ENCODE peak calls at places on chromosomes 1 and 21, in nine cellular contexts. A, W, F, E, S, H, L, R and K are unnamed samples.
A peak's percentile ranks its signal among the peaks of the same experiment; 100 is the strongest.

GRCh38 chr1:21669287-21670058 is at the start of gene RAP1GAP:
- DNase-seq in A (peak; percentile 44), W (no peak), F (peak; percentile 73), E (peak; percentile 36), S (no peak), H (no peak), L (peak; percentile 61), R (peak; percentile 58), K (no peak)

GRCh38 chr1:235169986-235170385 is 8.9 kb upstream of the RBM34 start:
- DNase-seq in A (no peak), W (no peak), F (no peak), E (no peak), S (no peak), H (no peak), L (no peak), R (no peak), K (no peak)

GRCh38 chr1:11948822-11949458 is 14.4 kb downstream of the PLOD1 start:
- DNase-seq in A (no peak), W (no peak), F (no peak), E (no peak), S (no peak), H (peak; percentile 59), L (peak; percentile 50), R (no peak), K (no peak)

GRCh38 chr1:91402023-91402422 is 2.6 kb downstream of the HFM1 start:
- DNase-seq in A (no peak), W (no peak), F (no peak), E (no peak), S (peak; percentile 72), H (no peak), L (no peak), R (no peak), K (peak; percentile 9)

GRCh38 chr1:62076286-62076685 is 118.4 kb upstream of the L1TD1 start:
- DNase-seq in A (peak; percentile 54), W (no peak), F (no peak), E (no peak), S (no peak), H (peak; percentile 16), L (no peak), R (no peak), K (no peak)

GRCh38 chr1:107609808-107610207 is 355.2 kb downstream of the VAV3 start:
- DNase-seq in A (peak; percentile 19), W (no peak), F (no peak), E (no peak), S (no peak), H (no peak), L (no peak), R (no peak), K (no peak)

GRCh38 chr1:183070923-183071618 is 47.9 kb downstream of the LAMC1 start:
- DNase-seq in A (no peak), W (no peak), F (no peak), E (no peak), S (no peak), H (peak; percentile 23), L (no peak), R (no peak), K (no peak)

GRCh38 chr1:180674603-180675530 is 43.0 kb downstream of the XPR1 start:
- DNase-seq in A (no peak), W (no peak), F (no peak), E (no peak), S (no peak), H (no peak), L (no peak), R (no peak), K (no peak)

GRCh38 chr1:85228952-85229351 is 28.1 kb upstream of the SYDE2 start:
- DNase-seq in A (no peak), W (no peak), F (no peak), E (no peak), S (no peak), H (no peak), L (no peak), R (no peak), K (no peak)

GRCh38 chr1:157523774-157524501 is 28.4 kb downstream of the FCRL5 start:
- DNase-seq in A (no peak), W (no peak), F (no peak), E (no peak), S (no peak), H (no peak), L (no peak), R (no peak), K (no peak)

GRCh38 chr21:32994305-32994704 is 31.4 kb upstream of the OLIG2 start:
- DNase-seq in A (no peak), W (no peak), F (no peak), E (no peak), S (peak; percentile 71), H (peak; percentile 16), L (peak; percentile 15), R (no peak), K (no peak)

GRCh38 chr1:200213392-200213791 is 185.9 kb downstream of the NR5A2 start:
- DNase-seq in A (no peak), W (no peak), F (no peak), E (no peak), S (no peak), H (no peak), L (no peak), R (no peak), K (no peak)

GRCh38 chr1:172132836-172133235 is 287.6 kb upstream of the C1orf105 start:
- DNase-seq in A (no peak), W (no peak), F (no peak), E (no peak), S (no peak), H (no peak), L (no peak), R (no peak), K (no peak)

GRCh38 chr21:9780441-9780937 is 740.9 kb upstream of the TPTE start:
- DNase-seq in A (no peak), W (no peak), F (no peak), E (no peak), S (no peak), H (no peak), L (no peak), R (no peak), K (no peak)

GRCh38 chr1:244713329-244713728 is 60.4 kb downstream of the DESI2 start:
- DNase-seq in A (no peak), W (peak; percentile 29), F (no peak), E (no peak), S (no peak), H (no peak), L (no peak), R (no peak), K (no peak)